ENCODE peak calls at places on chromosomes 1 and 21, in seven cellular contexts. I is adrenal gland, S is Peyer's patch, O is ovary, R is thyroid gland, A is uterus, Z is HepG2. U is an unnamed sample.

GRCh38 chr1:54464031-54464476 is 57.9 kb upstream of the SSBP3 start:
- DNase-seq in S (no peak), A (no peak), O (no peak), Z (no peak), I (no peak), R (no peak), U (no peak)

GRCh38 chr1:56429288-56429687 is 150.1 kb downstream of the PLPP3 start:
- DNase-seq in R (no peak), A (no peak), I (no peak), Z (no peak), O (no peak), S (no peak), U (no peak)

GRCh38 chr1:64403331-64403730 is 66.6 kb upstream of the CACHD1 start:
- DNase-seq in S (no peak), A (no peak), O (no peak), I (no peak), R (no peak), Z (no peak), U (no peak)

GRCh38 chr1:38020361-38020760 is 7.8 kb downstream of the UTP11 start:
- DNase-seq in S (no peak), A (no peak), R (no peak), O (no peak), Z (no peak), I (no peak), U (no peak)

GRCh38 chr1:175127565-175127964 is 59.9 kb downstream of the TNN start:
- DNase-seq in R (no peak), S (no peak), Z (no peak), A (no peak), O (no peak), I (no peak), U (no peak)

GRCh38 chr21:16424331-16424749 is 694.6 kb downstream of the USP25 start:
- DNase-seq in Z (no peak), S (no peak), R (no peak), I (no peak), A (no peak), O (no peak), U (no peak)

GRCh38 chr1:109928591-109929111 is 18.0 kb downstream of the CSF1 start:
- DNase-seq in O (peak; percentile 88), Z (no peak), S (no peak), I (peak; percentile 54), A (peak; percentile 79), R (peak; percentile 44), U (peak; percentile 78)

GRCh38 chr1:180136968-180137356 is 17.7 kb upstream of the QSOX1 start:
- DNase-seq in A (no peak), O (no peak), S (no peak), R (no peak), I (no peak), Z (no peak), U (no peak)

GRCh38 chr1:33009561-33009960 is 27.1 kb downstream of the AK2 start:
- DNase-seq in O (no peak), S (no peak), R (no peak), I (no peak), A (no peak), Z (no peak), U (peak; percentile 64)

GRCh38 chr1:46401964-46402626 is 8.0 kb downstream of the FAAH start:
- DNase-seq in R (peak; percentile 97), I (peak; percentile 92), Z (peak; percentile 40), O (peak; percentile 51), S (peak; percentile 87), A (peak; percentile 58), U (peak; percentile 67)

GRCh38 chr1:214698589-214698988 is 95.6 kb downstream of the CENPF start:
- DNase-seq in Z (no peak), O (no peak), A (no peak), I (no peak), S (no peak), R (no peak), U (no peak)

GRCh38 chr1:228316589-228317387 is 89.8 kb downstream of the TRIM11 start:
- DNase-seq in Z (no peak), S (no peak), O (no peak), R (no peak), A (peak; percentile 9), I (peak; percentile 9), U (no peak)

GRCh38 chr1:225811622-225812487 is 1.9 kb downstream of the EPHX1 start:
- DNase-seq in O (no peak), S (no peak), I (peak; percentile 60), R (no peak), A (no peak), Z (peak; percentile 48), U (peak; percentile 65)

GRCh38 chr1:225815526-225816178 is 5.7 kb downstream of the EPHX1 start:
- DNase-seq in R (no peak), A (no peak), O (no peak), Z (no peak), I (no peak), S (no peak), U (no peak)

GRCh38 chr1:225812488-225813249 is 2.7 kb downstream of the EPHX1 start:
- DNase-seq in O (no peak), A (no peak), I (no peak), Z (no peak), S (no peak), R (no peak), U (no peak)

GRCh38 chr1:225814381-225814780 is 4.5 kb downstream of the EPHX1 start:
- DNase-seq in S (no peak), Z (no peak), A (no peak), I (peak; percentile 58), O (no peak), R (no peak), U (no peak)

DNA sequence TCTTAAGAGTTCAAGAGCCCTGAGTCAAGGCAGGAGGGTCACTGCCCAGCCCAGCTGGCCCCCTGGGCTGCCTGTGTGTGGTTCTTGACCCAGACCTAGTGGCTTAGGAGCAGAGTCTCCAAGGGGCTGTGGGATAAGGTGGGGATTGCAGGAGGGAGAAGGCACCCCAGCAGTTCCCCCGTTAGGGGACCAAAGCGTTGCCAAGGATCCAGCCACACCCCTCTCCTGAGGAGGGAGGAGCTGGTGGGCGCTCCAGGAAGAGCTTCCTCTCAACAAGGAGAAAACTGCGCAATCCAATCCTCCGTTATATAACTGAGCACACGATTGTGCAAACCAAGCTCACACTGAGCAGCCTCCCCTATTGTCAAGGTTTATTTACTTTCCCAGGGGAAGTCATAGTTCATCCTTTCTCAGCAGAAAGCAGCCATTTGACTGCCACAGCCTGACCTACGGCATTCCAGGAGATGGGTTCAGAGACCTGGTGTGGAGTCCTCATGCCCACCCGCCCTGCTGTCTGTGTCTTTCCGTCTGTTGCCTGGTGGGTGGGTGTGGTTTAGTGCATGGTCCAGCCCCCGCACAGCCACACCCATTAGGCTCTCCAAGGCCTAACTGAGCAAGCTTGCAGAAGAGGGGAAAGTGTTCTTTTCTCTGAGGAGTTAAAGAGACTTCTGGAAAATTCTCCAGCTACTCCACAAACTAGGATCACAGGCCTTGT is 3.5 kb downstream of the EPHX1 start:
- DNase-seq in S (peak; percentile 74), A (peak; percentile 78), O (peak; percentile 82), Z (peak; percentile 100), R (peak; percentile 44), I (peak; percentile 90), U (peak; percentile 81)
- TF ChIP-seq POLR2A in S (no peak), A (peak; percentile 47), O (peak; percentile 27), Z (peak; percentile 10), R (peak; percentile 23), I (peak; percentile 7), U (no peak)

GRCh38 chr21:43943512-43944110 is 68.5 kb upstream of the TRAPPC10 start:
- DNase-seq in A (no peak), Z (no peak), I (no peak), O (no peak), R (no peak), S (no peak), U (no peak)
- H3K27ac ChIP-seq in A (no peak overlapping the region), Z (no peak overlapping the region), I (no peak overlapping the region), O (no peak overlapping the region), R (no peak overlapping the region), S (no peak overlapping the region), U (no peak overlapping the region)

GRCh38 chr1:201542166-201543045 is 3.5 kb downstream of the NAV1 start:
- DNase-seq in A (no peak), S (no peak), R (no peak), Z (no peak), I (no peak), O (peak; percentile 18), U (no peak)

GRCh38 chr1:201543871-201544521 is 5.1 kb downstream of the NAV1 start:
- DNase-seq in I (no peak), A (no peak), R (no peak), S (no peak), Z (no peak), O (no peak), U (no peak)

GRCh38 chr1:201539561-201540404 is 856 bp downstream of the NAV1 start:
- DNase-seq in A (peak; percentile 60), Z (no peak), O (peak; percentile 23), S (no peak), I (no peak), R (peak; percentile 40), U (peak; percentile 42)

GRCh38 chr1:201538618-201539551 is at the start of gene NAV1:
- DNase-seq in Z (no peak), A (peak; percentile 77), O (peak; percentile 26), I (peak; percentile 51), R (peak; percentile 53), S (peak; percentile 60), U (no peak)

GRCh38 chr1:201540846-201541735 is 2.2 kb downstream of the NAV1 start:
- DNase-seq in A (no peak), Z (no peak), I (no peak), S (no peak), O (no peak), R (no peak), U (no peak)
- H3K4me3 ChIP-seq in A (no peak overlapping the region), Z (no peak overlapping the region), I (no peak overlapping the region), S (no peak overlapping the region), O (no peak overlapping the region), R (no peak overlapping the region), U (no peak overlapping the region)

DNA sequence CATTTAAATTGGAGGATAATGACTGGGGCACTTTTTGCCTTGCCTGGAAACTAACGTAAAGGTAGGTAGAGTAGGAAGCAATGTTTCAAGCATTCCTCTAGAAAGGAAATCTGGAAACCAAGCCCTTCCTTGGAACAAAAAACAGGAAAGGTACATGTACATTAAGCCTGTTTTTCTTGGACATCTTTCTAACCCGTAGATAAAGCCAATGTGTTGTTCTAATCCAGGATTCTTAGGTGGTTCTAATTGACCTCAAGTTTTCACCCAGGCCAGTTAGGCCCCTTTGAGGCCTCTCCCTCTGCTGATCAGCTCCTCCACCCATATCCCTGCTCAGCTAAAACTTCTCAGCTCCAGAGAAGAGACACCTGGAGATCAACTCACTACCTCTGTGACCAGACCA is 6.3 kb upstream of the DUSP23 start:
- DNase-seq in S (no peak), R (no peak), Z (no peak), A (no peak), I (no peak), O (no peak), U (no peak)
- TF ChIP-seq POLR2A in S (no peak), R (no peak), Z (no peak), A (no peak), I (no peak), O (no peak), U (no peak)

GRCh38 chr1:10901091-10901893 is 104.8 kb upstream of the CASZ1 start:
- DNase-seq in S (no peak), O (no peak), R (peak; percentile 65), Z (no peak), A (no peak), I (no peak), U (no peak)
- H3K27ac ChIP-seq in S (peak overlapping the region; percentile 38), O (no peak overlapping the region), R (no peak overlapping the region), Z (no peak overlapping the region), A (no peak overlapping the region), I (no peak overlapping the region), U (no peak overlapping the region)

GRCh38 chr21:25564349-25564948 is 42.8 kb downstream of the MRPL39 start:
- DNase-seq in I (no peak), R (no peak), A (no peak), S (no peak), Z (no peak), O (no peak), U (no peak)
- H3K4me3 ChIP-seq in I (no peak overlapping the region), R (no peak overlapping the region), A (no peak overlapping the region), S (no peak overlapping the region), Z (no peak overlapping the region), O (no peak overlapping the region), U (no peak overlapping the region)

GRCh38 chr1:92803140-92803887 is 18.4 kb upstream of the EVI5 start:
- DNase-seq in A (no peak), Z (no peak), I (no peak), S (no peak), O (no peak), R (no peak), U (no peak)
- TF ChIP-seq POLR2A in A (no peak), Z (no peak), I (no peak), S (no peak), O (no peak), R (no peak), U (no peak)